ENCODE peak calls at places on chromosome 13, in eight cellular contexts. One of them, this sample, is unnamed. For H3K4me1, the result is how much of the 10 kb centered on the place peaks cover.

GRCh38 chr13:46171739-46172138 is 10.2 kb downstream of the LCP1 start:
- DNase-seq in SK-N-SH: no peak
- DNase-seq in IMR-90: no peak
- DNase-seq in left ventricle myocardium inferior: no peak
- DNase-seq in stomach: no peak
- DNase-seq in psoas muscle: no peak
- DNase-seq in heart left ventricle: no peak
- DNase-seq in left lung: no peak
- DNase-seq in this sample: no peak

GRCh38 chr13:113089693-113090414 is 15.7 kb upstream of the F7 start:
- DNase-seq in SK-N-SH: no peak
- DNase-seq in IMR-90: no peak
- DNase-seq in left ventricle myocardium inferior: peak
- DNase-seq in stomach: no peak
- DNase-seq in psoas muscle: no peak
- DNase-seq in heart left ventricle: peak
- DNase-seq in left lung: peak
- DNase-seq in this sample: peak

GRCh38 chr13:20340136-20340758 is 108.1 kb upstream of the GJB6 start:
- DNase-seq in SK-N-SH: no peak
- DNase-seq in IMR-90: no peak
- DNase-seq in left ventricle myocardium inferior: no peak
- DNase-seq in stomach: no peak
- DNase-seq in psoas muscle: no peak
- DNase-seq in heart left ventricle: no peak
- DNase-seq in left lung: no peak
- DNase-seq in this sample: no peak

GRCh38 chr13:48304132-48304876 is 753 bp downstream of the RB1 start:
- DNase-seq in SK-N-SH: peak
- DNase-seq in IMR-90: peak
- DNase-seq in left ventricle myocardium inferior: peak
- DNase-seq in stomach: peak
- DNase-seq in psoas muscle: no peak
- DNase-seq in heart left ventricle: peak
- DNase-seq in left lung: no peak
- DNase-seq in this sample: peak

GRCh38 chr13:43263047-43263446 is 239.7 kb downstream of the DNAJC15 start:
- DNase-seq in SK-N-SH: no peak
- DNase-seq in IMR-90: no peak
- DNase-seq in left ventricle myocardium inferior: no peak
- DNase-seq in stomach: no peak
- DNase-seq in psoas muscle: no peak
- DNase-seq in heart left ventricle: no peak
- DNase-seq in left lung: no peak
- DNase-seq in this sample: no peak

GRCh38 chr13:75330770-75331169 is 151.2 kb downstream of the TBC1D4 start:
- DNase-seq in SK-N-SH: no peak
- DNase-seq in IMR-90: no peak
- DNase-seq in left ventricle myocardium inferior: no peak
- DNase-seq in stomach: no peak
- DNase-seq in psoas muscle: no peak
- DNase-seq in heart left ventricle: no peak
- DNase-seq in left lung: no peak
- DNase-seq in this sample: no peak

GRCh38 chr13:67283602-67284001 is 53.5 kb upstream of the PCDH9 start:
- DNase-seq in SK-N-SH: no peak
- DNase-seq in IMR-90: peak
- DNase-seq in left ventricle myocardium inferior: no peak
- DNase-seq in stomach: no peak
- DNase-seq in psoas muscle: no peak
- DNase-seq in heart left ventricle: no peak
- DNase-seq in left lung: no peak
- DNase-seq in this sample: no peak

GRCh38 chr13:24110011-24110410 is 50.5 kb upstream of the SPATA13 start:
- DNase-seq in SK-N-SH: no peak
- DNase-seq in IMR-90: no peak
- DNase-seq in left ventricle myocardium inferior: no peak
- DNase-seq in stomach: no peak
- DNase-seq in psoas muscle: no peak
- DNase-seq in heart left ventricle: no peak
- DNase-seq in left lung: no peak
- DNase-seq in this sample: no peak

GRCh38 chr13:114090476-114090875 is 41.9 kb downstream of the RASA3 start:
- DNase-seq in SK-N-SH: no peak
- DNase-seq in IMR-90: no peak
- DNase-seq in left ventricle myocardium inferior: no peak
- DNase-seq in stomach: no peak
- DNase-seq in psoas muscle: no peak
- DNase-seq in heart left ventricle: peak
- DNase-seq in left lung: no peak
- DNase-seq in this sample: no peak

GRCh38 chr13:51663980-51664957 is 80.0 kb downstream of the WDFY2 start:
- DNase-seq in SK-N-SH: no peak
- DNase-seq in IMR-90: no peak
- DNase-seq in left ventricle myocardium inferior: no peak
- DNase-seq in stomach: no peak
- DNase-seq in psoas muscle: no peak
- DNase-seq in heart left ventricle: no peak
- DNase-seq in left lung: no peak
- DNase-seq in this sample: no peak

GRCh38 chr13:44243198-44243852 is 130.3 kb upstream of the SERP2 start:
- DNase-seq in SK-N-SH: peak
- DNase-seq in IMR-90: peak
- DNase-seq in left ventricle myocardium inferior: no peak
- DNase-seq in stomach: peak
- DNase-seq in psoas muscle: peak
- DNase-seq in heart left ventricle: peak
- DNase-seq in left lung: no peak
- DNase-seq in this sample: peak

GRCh38 chr13:69857188-69857821 is 250.3 kb upstream of the ATXN8OS start:
- DNase-seq in SK-N-SH: peak
- DNase-seq in IMR-90: peak
- DNase-seq in left ventricle myocardium inferior: no peak
- DNase-seq in stomach: no peak
- DNase-seq in psoas muscle: no peak
- DNase-seq in heart left ventricle: no peak
- DNase-seq in left lung: no peak
- DNase-seq in this sample: no peak

GRCh38 chr13:107553838-107554237 is 661.5 kb downstream of the LIG4 start:
- DNase-seq in SK-N-SH: peak
- DNase-seq in IMR-90: peak
- DNase-seq in left ventricle myocardium inferior: no peak
- DNase-seq in stomach: no peak
- DNase-seq in psoas muscle: no peak
- DNase-seq in heart left ventricle: no peak
- DNase-seq in left lung: no peak
- DNase-seq in this sample: peak

GRCh38 chr13:44191504-44192171 is 182.0 kb upstream of the SERP2 start:
- DNase-seq in SK-N-SH: peak
- DNase-seq in IMR-90: peak
- DNase-seq in left ventricle myocardium inferior: no peak
- DNase-seq in stomach: peak
- DNase-seq in psoas muscle: peak
- DNase-seq in heart left ventricle: peak
- DNase-seq in left lung: no peak
- DNase-seq in this sample: peak

GRCh38 chr13:55560331-55560730 is 1580.4 kb upstream of the PRR20A start:
- DNase-seq in SK-N-SH: no peak
- DNase-seq in IMR-90: no peak
- DNase-seq in left ventricle myocardium inferior: no peak
- DNase-seq in stomach: no peak
- DNase-seq in psoas muscle: no peak
- DNase-seq in heart left ventricle: no peak
- DNase-seq in left lung: no peak
- DNase-seq in this sample: no peak

GRCh38 chr13:76016799-76017198 is 380.7 kb downstream of the LMO7 start:
- DNase-seq in SK-N-SH: peak
- DNase-seq in IMR-90: peak
- DNase-seq in left ventricle myocardium inferior: no peak
- DNase-seq in stomach: no peak
- DNase-seq in psoas muscle: no peak
- DNase-seq in heart left ventricle: no peak
- DNase-seq in left lung: no peak
- DNase-seq in this sample: peak

GRCh38 chr13:98500963-98501421 is 75.9 kb downstream of the STK24 start:
- DNase-seq in SK-N-SH: no peak
- DNase-seq in IMR-90: no peak
- DNase-seq in left ventricle myocardium inferior: no peak
- DNase-seq in stomach: no peak
- DNase-seq in psoas muscle: no peak
- DNase-seq in heart left ventricle: no peak
- DNase-seq in left lung: no peak
- DNase-seq in this sample: no peak

GRCh38 chr13:95404141-95404882 is 103.1 kb upstream of the ABCC4 start:
- DNase-seq in SK-N-SH: peak
- DNase-seq in IMR-90: peak
- DNase-seq in left ventricle myocardium inferior: peak
- DNase-seq in stomach: peak
- DNase-seq in psoas muscle: peak
- DNase-seq in heart left ventricle: peak
- DNase-seq in left lung: peak
- DNase-seq in this sample: peak
- H3K4me3 ChIP-seq in SK-N-SH: no peak
- H3K4me3 ChIP-seq in IMR-90: peak
- H3K4me3 ChIP-seq in left ventricle myocardium inferior: peak
- H3K4me3 ChIP-seq in stomach: peak
- H3K4me3 ChIP-seq in psoas muscle: peak
- H3K4me3 ChIP-seq in heart left ventricle: peak
- H3K4me3 ChIP-seq in left lung: peak
- H3K4me3 ChIP-seq in this sample: peak

GRCh38 chr13:110525328-110526319 is 35.9 kb downstream of the RAB20 start:
- DNase-seq in SK-N-SH: no peak
- DNase-seq in IMR-90: no peak
- DNase-seq in left ventricle myocardium inferior: no peak
- DNase-seq in stomach: no peak
- DNase-seq in psoas muscle: no peak
- DNase-seq in heart left ventricle: peak
- DNase-seq in left lung: peak
- DNase-seq in this sample: no peak
- TF ChIP-seq CTCF in SK-N-SH: no peak
- TF ChIP-seq CTCF in IMR-90: no peak
- TF ChIP-seq CTCF in left ventricle myocardium inferior: no peak
- TF ChIP-seq CTCF in stomach: no peak
- TF ChIP-seq CTCF in psoas muscle: no peak
- TF ChIP-seq CTCF in heart left ventricle: no peak
- TF ChIP-seq CTCF in left lung: no peak
- TF ChIP-seq CTCF in this sample: no peak

GRCh38 chr13:25247345-25247744 is 39.9 kb downstream of the MTMR6 start:
- DNase-seq in SK-N-SH: no peak
- DNase-seq in IMR-90: no peak
- DNase-seq in left ventricle myocardium inferior: no peak
- DNase-seq in stomach: no peak
- DNase-seq in psoas muscle: no peak
- DNase-seq in heart left ventricle: no peak
- DNase-seq in left lung: no peak
- DNase-seq in this sample: no peak
- H3K4me1 ChIP-seq in SK-N-SH: under half
- H3K4me1 ChIP-seq in IMR-90: under half
- H3K4me1 ChIP-seq in left ventricle myocardium inferior: under half
- H3K4me1 ChIP-seq in stomach: under half
- H3K4me1 ChIP-seq in psoas muscle: under half
- H3K4me1 ChIP-seq in heart left ventricle: under half
- H3K4me1 ChIP-seq in left lung: under half
- H3K4me1 ChIP-seq in this sample: under half

GRCh38 chr13:40194204-40194806 is 472.1 kb downstream of the FOXO1 start:
- DNase-seq in SK-N-SH: no peak
- DNase-seq in IMR-90: no peak
- DNase-seq in left ventricle myocardium inferior: no peak
- DNase-seq in stomach: no peak
- DNase-seq in psoas muscle: no peak
- DNase-seq in heart left ventricle: peak
- DNase-seq in left lung: no peak
- DNase-seq in this sample: no peak
- H3K4me3 ChIP-seq in SK-N-SH: no peak
- H3K4me3 ChIP-seq in IMR-90: no peak
- H3K4me3 ChIP-seq in left ventricle myocardium inferior: peak
- H3K4me3 ChIP-seq in stomach: no peak
- H3K4me3 ChIP-seq in psoas muscle: peak
- H3K4me3 ChIP-seq in heart left ventricle: no peak
- H3K4me3 ChIP-seq in left lung: no peak
- H3K4me3 ChIP-seq in this sample: no peak

DNA sequence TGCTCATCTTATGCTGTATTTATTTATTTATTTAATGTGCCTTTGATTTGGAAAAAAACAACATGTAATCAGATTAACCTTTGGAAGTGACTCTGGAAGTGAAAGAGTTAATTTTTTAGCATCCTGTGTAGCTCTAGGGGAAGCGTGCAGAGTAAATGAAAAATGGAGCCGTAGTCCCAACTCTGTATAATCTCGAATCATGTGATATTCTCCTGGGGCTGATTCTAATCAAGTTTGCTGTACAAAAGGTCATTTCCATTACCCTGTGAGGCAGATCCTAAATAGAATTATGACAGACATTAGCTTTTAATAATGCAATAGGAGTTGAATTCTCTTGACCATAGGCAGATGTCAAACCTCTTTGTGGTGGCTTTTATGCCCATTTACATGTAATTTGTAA is 238.6 kb upstream of the CSNK1A1L start:
- DNase-seq in SK-N-SH: peak
- DNase-seq in IMR-90: no peak
- DNase-seq in left ventricle myocardium inferior: no peak
- DNase-seq in stomach: no peak
- DNase-seq in psoas muscle: no peak
- DNase-seq in heart left ventricle: no peak
- DNase-seq in left lung: no peak
- DNase-seq in this sample: no peak
- TF ChIP-seq CTCF in SK-N-SH: no peak
- TF ChIP-seq CTCF in IMR-90: no peak
- TF ChIP-seq CTCF in left ventricle myocardium inferior: no peak
- TF ChIP-seq CTCF in stomach: no peak
- TF ChIP-seq CTCF in psoas muscle: no peak
- TF ChIP-seq CTCF in heart left ventricle: no peak
- TF ChIP-seq CTCF in left lung: no peak
- TF ChIP-seq CTCF in this sample: no peak

This sample was measured in BE2C.